ENCODE peak calls at places on chromosome 9, in five cellular contexts. H, T, D, U and L are unnamed samples.

GRCh38 chr9:29456940-29457339 is 1883.7 kb upstream of the C9orf72 start:
- DNase-seq in H (no peak), T (peak; percentile 67), D (no peak), U (peak; percentile 73), L (peak; percentile 3)

GRCh38 chr9:98579700-98580099 is 129.0 kb downstream of the GABBR2 start:
- DNase-seq in H (no peak), T (no peak), D (no peak), U (no peak), L (no peak)

GRCh38 chr9:121307976-121308375 is 40.0 kb downstream of the GSN start:
- DNase-seq in H (no peak), T (no peak), D (no peak), U (no peak), L (no peak)

GRCh38 chr9:116152941-116153764 is 438 bp upstream of the PAPPA start:
- DNase-seq in H (no peak), T (peak; percentile 61), D (peak; percentile 31), U (peak; percentile 57), L (peak; percentile 77)

GRCh38 chr9:133991964-133992779 is at the start of gene VAV2:
- DNase-seq in H (peak; percentile 70), T (no peak), D (peak; percentile 48), U (peak; percentile 56), L (peak; percentile 70)

GRCh38 chr9:107282759-107283620 is at the start of gene RAD23B:
- DNase-seq in H (peak; percentile 99), T (peak; percentile 96), D (peak; percentile 99), U (peak; percentile 99), L (peak; percentile 100)

GRCh38 chr9:90814355-90814754 is 12.7 kb downstream of the SYK start:
- DNase-seq in H (no peak), T (no peak), D (no peak), U (no peak), L (no peak)

GRCh38 chr9:124342946-124343485 is 72.2 kb downstream of the PSMB7 start:
- DNase-seq in H (peak; percentile 37), T (peak; percentile 86), D (peak; percentile 70), U (peak; percentile 94), L (peak; percentile 96)

GRCh38 chr9:131824175-131824594 is 84.3 kb upstream of the RAPGEF1 start:
- DNase-seq in H (no peak), T (no peak), D (no peak), U (no peak), L (no peak)

GRCh38 chr9:118059520-118060278 is 355.5 kb downstream of the TLR4 start:
- DNase-seq in H (no peak), T (no peak), D (no peak), U (peak; percentile 37), L (no peak)

GRCh38 chr9:101586651-101587050 is 8.1 kb downstream of the PPP3R2 start:
- DNase-seq in H (no peak), T (no peak), D (no peak), U (no peak), L (no peak)

GRCh38 chr9:86187121-86187520 is 72.3 kb downstream of the C9orf153 start:
- DNase-seq in H (no peak), T (no peak), D (no peak), U (no peak), L (no peak)

GRCh38 chr9:84851935-84852585 is 182.5 kb downstream of the NTRK2 start:
- DNase-seq in H (no peak), T (peak; percentile 65), D (peak; percentile 28), U (peak; percentile 94), L (peak; percentile 78)

GRCh38 chr9:34037626-34038025 is 11.1 kb downstream of the UBAP2 start:
- DNase-seq in H (no peak), T (no peak), D (no peak), U (no peak), L (no peak)

GRCh38 chr9:34560574-34561229 is 28.8 kb downstream of the CNTFR start:
- DNase-seq in H (peak; percentile 78), T (no peak), D (no peak), U (no peak), L (no peak)

GRCh38 chr9:114613919-114614318 is 2.8 kb downstream of the TMEM268 start:
- DNase-seq in H (no peak), T (no peak), D (no peak), U (no peak), L (no peak)

GRCh38 chr9:110575952-110576351 is 3.6 kb downstream of the SVEP1 start:
- DNase-seq in H (no peak), T (no peak), D (no peak), U (no peak), L (peak; percentile 29)

GRCh38 chr9:124843635-124844034 is 9.6 kb upstream of the WDR38 start:
- DNase-seq in H (no peak), T (peak; percentile 56), D (no peak), U (peak; percentile 69), L (no peak)

GRCh38 chr9:26725573-26725972 is 167.0 kb downstream of the CAAP1 start:
- DNase-seq in H (no peak), T (peak; percentile 0), D (no peak), U (no peak), L (no peak)

GRCh38 chr9:131853434-131853833 is 113.6 kb upstream of the RAPGEF1 start:
- DNase-seq in H (no peak), T (no peak), D (no peak), U (no peak), L (no peak)

GRCh38 chr9:129875181-129875611 is 39.9 kb downstream of the USP20 start:
- DNase-seq in H (no peak), T (no peak), D (no peak), U (no peak), L (no peak)

GRCh38 chr9:135533093-135533492 is 11.9 kb downstream of the LCN1 start:
- DNase-seq in H (no peak), T (no peak), D (no peak), U (no peak), L (no peak)

GRCh38 chr9:92663951-92664350 is 6.0 kb downstream of the IPPK start:
- DNase-seq in H (no peak), T (no peak), D (no peak), U (no peak), L (no peak)

GRCh38 chr9:92665836-92666235 is 4.1 kb downstream of the IPPK start:
- DNase-seq in H (no peak), T (no peak), D (no peak), U (no peak), L (no peak)

GRCh38 chr9:92664394-92665152 is 5.4 kb downstream of the IPPK start:
- DNase-seq in H (no peak), T (no peak), D (no peak), U (peak; percentile 10), L (no peak)

GRCh38 chr9:92666912-92667532 is 2.9 kb downstream of the IPPK start:
- DNase-seq in H (no peak), T (no peak), D (no peak), U (no peak), L (no peak)

DNA sequence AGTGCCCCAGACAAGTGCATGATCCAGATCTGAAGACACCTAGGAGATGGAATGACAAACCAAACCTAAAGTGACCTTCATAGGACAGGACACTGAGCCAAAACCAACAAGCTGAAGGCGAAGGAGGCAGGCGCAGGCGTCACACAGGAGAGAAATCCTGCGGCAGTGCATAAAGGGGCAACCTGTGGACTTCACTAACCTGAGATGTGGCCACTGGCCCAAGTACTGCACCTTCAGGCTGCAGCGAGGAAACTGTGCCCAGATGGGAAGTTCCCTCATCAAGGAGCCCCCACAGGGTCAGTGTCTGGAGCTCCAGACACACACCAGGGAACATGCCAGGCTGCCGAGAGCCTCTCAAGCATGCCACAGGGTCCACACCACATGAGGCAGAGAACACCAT is 3.7 kb downstream of the IPPK start:
- DNase-seq in H (no peak), T (no peak), D (no peak), U (no peak), L (no peak)
- H3K4me3 ChIP-seq in H (no peak overlapping the region), T (no peak overlapping the region), D (no peak overlapping the region), U (no peak overlapping the region), L (no peak overlapping the region)

DNA sequence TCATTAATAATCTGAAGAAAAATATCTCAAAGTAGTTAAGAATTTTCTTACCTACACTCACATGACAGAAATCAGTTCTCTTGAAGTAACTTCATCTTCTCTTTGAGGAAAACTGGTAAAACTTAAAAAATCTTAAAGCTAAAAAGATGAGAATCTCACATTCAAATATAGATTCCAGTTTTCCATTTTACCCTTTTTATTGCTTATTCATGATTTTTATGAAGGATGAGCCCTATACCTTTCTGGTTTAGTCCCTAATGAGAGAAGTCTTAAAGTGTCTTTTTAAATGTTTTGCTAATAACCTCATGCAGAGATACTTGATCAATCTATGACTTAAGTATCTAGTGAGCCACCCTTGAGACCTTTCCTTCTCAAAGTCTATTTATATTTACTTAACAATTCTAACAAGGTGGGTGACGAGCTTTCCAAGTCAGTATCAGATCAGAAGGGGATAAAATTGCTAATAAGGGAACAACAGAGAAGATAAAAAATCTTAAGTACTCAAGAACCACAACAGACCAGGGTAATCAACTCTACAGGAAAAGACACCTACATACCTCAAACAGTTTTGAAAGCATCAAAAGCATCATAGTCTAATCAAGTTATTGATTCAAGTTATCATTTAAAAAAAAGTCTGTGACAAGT is 2.6 kb downstream of the IARS1 start:
- DNase-seq in H (no peak), T (no peak), D (no peak), U (no peak), L (no peak)
- H3K4me3 ChIP-seq in H (no peak overlapping the region), T (no peak overlapping the region), D (no peak overlapping the region), U (no peak overlapping the region), L (no peak overlapping the region)

DNA sequence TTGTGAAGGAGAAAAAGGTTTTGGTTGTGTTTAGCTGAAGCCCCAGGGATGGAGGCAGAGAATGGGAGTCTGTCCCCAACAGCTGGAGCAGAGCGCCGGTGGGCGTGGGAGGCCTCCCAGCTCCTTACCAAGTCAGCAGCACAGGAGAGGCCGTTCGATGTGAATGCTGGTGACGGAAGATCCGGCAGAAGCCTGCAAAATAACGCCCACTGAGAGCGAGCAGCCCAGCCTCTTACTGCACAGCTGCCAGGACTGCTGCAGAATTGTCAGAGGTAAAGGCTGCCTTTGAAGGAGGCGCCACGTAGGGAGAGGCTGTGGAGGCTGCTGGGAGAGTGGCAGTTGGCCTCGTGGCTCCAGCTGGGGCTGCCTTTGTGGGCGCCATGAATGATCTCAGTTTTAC is 26.2 kb downstream of the ANGPTL2 start:
- DNase-seq in H (no peak), T (no peak), D (no peak), U (no peak), L (no peak)
- H3K4me3 ChIP-seq in H (no peak overlapping the region), T (no peak overlapping the region), D (no peak overlapping the region), U (no peak overlapping the region), L (no peak overlapping the region)

GRCh38 chr9:5892456-5893133 is 1.9 kb downstream of the MLANA start:
- DNase-seq in H (no peak), T (no peak), D (no peak), U (no peak), L (no peak)
- H3K4me3 ChIP-seq in H (no peak overlapping the region), T (no peak overlapping the region), D (no peak overlapping the region), U (no peak overlapping the region), L (no peak overlapping the region)

GRCh38 chr9:137457406-137458193 is 1.5 kb downstream of the NSMF start:
- DNase-seq in H (no peak), T (no peak), D (no peak), U (no peak), L (no peak)
- H3K4me3 ChIP-seq in H (no peak overlapping the region), T (peak overlapping the region; percentile 83), D (no peak overlapping the region), U (peak overlapping the region; percentile 64), L (peak overlapping the region; percentile 73)